ENCODE peak calls at places on chromosome 15, in six cellular contexts. P, H, F, C, A and M are unnamed samples.

GRCh38 chr15:69160976-69161877 is 792 bp downstream of the GLCE start:
- DNase-seq in A (peak), C (no peak), H (no peak), P (peak), F (peak), M (peak)

GRCh38 chr15:75174736-75175135 is 26.9 kb upstream of the C15orf39 start:
- DNase-seq in H (no peak), A (no peak), C (no peak), F (no peak), P (no peak), M (no peak)

GRCh38 chr15:34318277-34319079 is 19.1 kb downstream of the SLC12A6 start:
- DNase-seq in P (peak), A (peak), C (peak), H (no peak), F (peak), M (no peak)

GRCh38 chr15:56524915-56525314 is 60.0 kb upstream of the MNS1 start:
- DNase-seq in A (peak), F (no peak), C (peak), P (peak), H (no peak), M (no peak)

GRCh38 chr15:100259266-100259665 is 82.5 kb downstream of the ADAMTS17 start:
- DNase-seq in A (no peak), C (no peak), H (no peak), F (no peak), P (no peak), M (peak)

GRCh38 chr15:34799149-34799824 is 3.9 kb upstream of the ACTC1 start:
- DNase-seq in P (no peak), F (peak), C (no peak), H (no peak), A (peak), M (peak)

GRCh38 chr15:62469478-62469873 is 304.4 kb upstream of the C2CD4B start:
- DNase-seq in C (peak), P (peak), H (no peak), A (peak), F (no peak), M (no peak)

GRCh38 chr15:25094066-25094465 is 139.3 kb downstream of the SNRPN start:
- DNase-seq in A (no peak), F (no peak), H (no peak), P (no peak), C (no peak), M (no peak)

GRCh38 chr15:56045068-56045748 is 51.8 kb upstream of the NEDD4 start:
- DNase-seq in F (no peak), H (peak), P (no peak), C (no peak), A (peak), M (no peak)

GRCh38 chr15:58545307-58546065 is 113.7 kb downstream of the LIPC start:
- DNase-seq in P (no peak), C (peak), H (no peak), F (no peak), A (no peak), M (no peak)

GRCh38 chr15:51735611-51736010 is 1.8 kb downstream of the LYSMD2 start:
- DNase-seq in C (no peak), A (no peak), P (no peak), F (no peak), H (no peak), M (no peak)

GRCh38 chr15:52112203-52112750 is 298 bp downstream of the BCL2L10 start:
- DNase-seq in C (no peak), A (peak), F (no peak), H (no peak), P (no peak), M (no peak)

GRCh38 chr15:33293619-33294309 is 17.0 kb upstream of the RYR3 start:
- DNase-seq in C (peak), A (peak), F (no peak), H (no peak), P (peak), M (no peak)

GRCh38 chr15:23038741-23039150 is 623 bp downstream of the TUBGCP5 start:
- DNase-seq in A (peak), F (no peak), P (peak), C (peak), H (no peak), M (no peak)
- H3K4me3 ChIP-seq in A (peak), F (peak), P (peak), C (peak), H (peak), M (peak)

DNA sequence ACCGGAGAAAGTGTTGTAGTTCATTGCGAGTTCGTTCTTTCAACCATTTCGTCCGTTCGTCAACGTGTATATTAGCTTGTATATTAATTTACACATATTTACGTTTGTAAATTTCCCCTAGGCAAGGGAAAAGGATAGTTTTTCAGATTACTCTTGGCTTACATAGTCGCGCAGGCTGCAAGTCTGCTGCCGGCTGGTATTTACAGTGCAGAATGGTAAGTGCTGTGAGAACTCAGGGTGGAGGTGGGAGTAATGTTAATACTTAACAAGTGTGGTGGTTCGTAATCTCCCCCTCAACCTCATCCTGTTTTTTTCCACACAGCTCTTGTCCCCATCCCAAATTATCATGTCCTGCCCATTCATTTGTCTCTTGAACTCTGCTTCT is 752 bp downstream of the FAM98B start:
- DNase-seq in C (peak), P (no peak), A (no peak), F (no peak), H (no peak), M (no peak)
- TF ChIP-seq CTCF in C (no peak), P (no peak), A (no peak), F (no peak), H (no peak), M (no peak)

GRCh38 chr15:88898736-88899135 is 3.4 kb upstream of the HAPLN3 start:
- DNase-seq in F (peak), A (no peak), C (no peak), P (no peak), H (no peak), M (no peak)

GRCh38 chr15:88896339-88897033 is 1.1 kb upstream of the HAPLN3 start:
- DNase-seq in A (no peak), H (no peak), F (peak), P (no peak), C (no peak), M (no peak)

GRCh38 chr15:88894819-88895767 is at the start of gene HAPLN3:
- DNase-seq in C (no peak), F (peak), A (peak), H (no peak), P (no peak), M (no peak)

GRCh38 chr15:88897456-88898194 is 2.3 kb upstream of the HAPLN3 start:
- DNase-seq in H (no peak), P (peak), F (peak), A (peak), C (peak), M (peak)

DNA sequence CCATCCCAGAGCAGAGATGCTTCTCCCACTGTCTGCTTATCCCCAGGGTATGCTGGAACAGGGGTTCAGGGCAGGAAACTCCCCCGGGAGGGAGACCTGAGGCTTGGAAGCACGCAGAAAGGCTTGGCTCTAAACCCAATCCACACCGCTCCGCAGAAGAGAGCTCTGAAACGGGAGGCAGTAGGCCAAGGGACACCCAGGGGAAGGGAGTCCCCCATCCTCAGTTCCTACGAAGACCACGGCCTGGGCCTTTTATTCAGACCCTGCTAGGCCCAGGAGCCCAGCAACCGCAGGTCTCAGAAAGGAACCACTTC is 1.8 kb upstream of the HAPLN3 start:
- DNase-seq in C (no peak), P (no peak), H (no peak), F (no peak), A (no peak), M (no peak)
- H3K4me3 ChIP-seq in C (no peak), P (no peak), H (no peak), F (no peak), A (no peak), M (peak)

DNA sequence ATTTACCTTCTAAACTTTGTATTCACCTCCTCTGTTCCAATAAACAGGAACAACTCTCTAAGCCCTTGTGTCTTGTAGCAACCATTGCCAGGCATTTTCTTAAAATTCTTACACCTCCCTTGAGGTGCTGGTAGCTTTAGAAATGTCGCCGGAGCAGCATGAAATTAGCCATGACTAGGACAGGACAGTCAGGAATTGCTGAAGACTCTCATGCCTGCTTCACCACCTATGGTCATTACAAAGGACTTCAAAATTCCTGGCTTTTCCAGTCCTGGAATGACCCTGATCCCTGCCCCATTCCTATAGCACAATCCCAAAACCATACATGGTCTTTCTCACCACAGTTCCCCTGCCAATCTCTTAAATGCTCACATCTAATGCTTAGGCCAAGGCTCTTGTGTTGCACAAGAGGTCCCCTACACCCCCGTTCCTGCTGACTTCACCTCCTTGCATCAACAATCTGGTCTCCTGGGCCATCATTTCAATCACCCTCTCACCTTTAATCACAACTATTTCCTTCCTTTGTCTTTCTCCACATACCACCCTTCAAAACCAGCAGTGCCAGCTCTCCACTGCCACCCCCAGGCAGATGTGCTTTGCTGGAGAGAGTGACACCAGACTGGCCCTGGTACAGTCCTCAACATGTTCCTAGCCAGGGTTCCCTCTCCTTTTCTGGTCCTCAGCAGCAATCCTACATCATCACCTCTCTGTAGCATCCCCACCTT is 113.2 kb upstream of the TJP1 start:
- DNase-seq in P (no peak), A (peak), H (no peak), F (no peak), C (no peak), M (no peak)
- TF ChIP-seq CTCF in P (peak), A (no peak), H (no peak), F (peak), C (no peak), M (peak)

GRCh38 chr15:82146558-82146957 is 100.7 kb upstream of the MEX3B start:
- DNase-seq in C (no peak), H (no peak), P (no peak), A (no peak), F (no peak), M (no peak)
- H3K4me3 ChIP-seq in C (no peak), H (no peak), P (no peak), A (no peak), F (no peak), M (no peak)

DNA sequence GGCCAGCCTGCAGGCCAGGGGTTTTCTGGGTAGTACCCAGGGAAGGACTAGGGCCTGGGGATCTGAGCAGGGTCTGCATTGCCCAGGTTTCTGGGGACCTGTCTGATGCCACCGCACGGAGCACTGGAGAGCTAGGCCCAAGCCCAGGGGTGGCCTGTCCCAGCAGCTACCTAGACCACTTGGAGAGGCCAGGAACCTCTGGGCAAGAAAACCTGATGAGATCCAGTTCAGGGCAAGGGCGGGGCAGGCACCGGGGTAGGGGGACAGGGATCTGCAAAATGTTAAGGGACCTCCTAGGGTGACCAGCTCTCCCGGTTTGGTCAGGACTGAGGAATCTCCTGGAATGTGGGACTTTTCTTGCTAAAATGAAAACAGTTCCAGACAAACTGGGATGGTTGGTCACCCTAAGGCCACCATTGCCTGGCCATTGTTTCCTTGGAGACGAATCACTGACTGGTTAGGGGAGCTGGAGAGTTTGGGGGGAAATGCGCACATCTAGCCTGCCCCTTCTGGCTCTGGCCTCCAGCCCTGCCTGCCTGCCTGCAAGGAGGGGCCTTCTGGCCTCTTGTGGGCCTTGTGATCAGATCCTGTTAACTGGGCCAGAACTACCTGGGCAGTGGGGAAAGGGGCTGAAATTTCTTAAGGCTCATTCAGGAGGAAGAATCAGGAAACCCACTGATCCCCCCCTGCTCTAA is 117.4 kb upstream of the TLE3 start:
- DNase-seq in H (no peak), C (no peak), F (no peak), A (no peak), P (no peak), M (no peak)
- TF ChIP-seq CTCF in H (no peak), C (no peak), F (no peak), A (no peak), P (no peak), M (no peak)